ENCODE peak calls at places on chromosomes 11 and 22, in seven cellular contexts. F, T, Y, W, U, A and M are unnamed samples.
A peak's percentile ranks its signal among the peaks of the same experiment; 100 is the strongest.

GRCh38 chr22:26086359-26086758 is 82.9 kb upstream of the SEZ6L start:
- DNase-seq in U (no peak), T (no peak), A (no peak), Y (no peak), W (no peak), F (no peak), M (no peak)

GRCh38 chr11:64250875-64251721 is at the start of gene PLCB3:
- DNase-seq in U (peak; percentile 44), A (peak; percentile 69), W (peak; percentile 61), F (no peak), T (peak; percentile 65), Y (no peak), M (no peak)

GRCh38 chr11:128515086-128515485 is 72.3 kb downstream of the ETS1 start:
- DNase-seq in F (no peak), T (no peak), Y (peak; percentile 20), U (no peak), A (no peak), W (no peak), M (no peak)

GRCh38 chr22:20194681-20195593 is 44.1 kb upstream of the CCDC188 start:
- DNase-seq in T (no peak), A (no peak), Y (no peak), U (no peak), W (no peak), F (no peak), M (no peak)

GRCh38 chr11:9524001-9524400 is 49.5 kb upstream of the WEE1 start:
- DNase-seq in A (no peak), W (no peak), Y (no peak), F (no peak), U (no peak), T (no peak), M (no peak)

GRCh38 chr11:19822531-19822930 is 109.9 kb downstream of the NAV2 start:
- DNase-seq in U (no peak), T (no peak), W (no peak), A (no peak), F (no peak), Y (no peak), M (no peak)

GRCh38 chr22:20245577-20246367 is 22.3 kb downstream of the RTN4R start:
- DNase-seq in A (no peak), Y (no peak), U (no peak), T (no peak), W (no peak), F (no peak), M (no peak)

GRCh38 chr11:20127671-20128527 is 32.4 kb downstream of the DBX1 start:
- DNase-seq in W (peak; percentile 80), F (peak; percentile 48), Y (peak; percentile 64), U (peak; percentile 64), A (peak; percentile 71), T (peak; percentile 72), M (no peak)

GRCh38 chr11:18524248-18524647 is 2.5 kb downstream of the TSG101 start:
- DNase-seq in T (no peak), A (no peak), W (no peak), Y (no peak), F (no peak), U (no peak), M (no peak)

GRCh38 chr11:34188181-34188580 is 82.8 kb downstream of the NAT10 start:
- DNase-seq in U (no peak), F (no peak), T (no peak), W (no peak), A (no peak), Y (no peak), M (no peak)

GRCh38 chr11:862704-863388 is 20.2 kb downstream of the TSPAN4 start:
- DNase-seq in W (no peak), A (no peak), T (no peak), F (no peak), Y (no peak), U (no peak), M (no peak)
- H3K4me3 ChIP-seq in W (no peak overlapping the region), A (no peak overlapping the region), T (no peak overlapping the region), F (no peak overlapping the region), Y (no peak overlapping the region), U (no peak overlapping the region), M (no peak overlapping the region)

DNA sequence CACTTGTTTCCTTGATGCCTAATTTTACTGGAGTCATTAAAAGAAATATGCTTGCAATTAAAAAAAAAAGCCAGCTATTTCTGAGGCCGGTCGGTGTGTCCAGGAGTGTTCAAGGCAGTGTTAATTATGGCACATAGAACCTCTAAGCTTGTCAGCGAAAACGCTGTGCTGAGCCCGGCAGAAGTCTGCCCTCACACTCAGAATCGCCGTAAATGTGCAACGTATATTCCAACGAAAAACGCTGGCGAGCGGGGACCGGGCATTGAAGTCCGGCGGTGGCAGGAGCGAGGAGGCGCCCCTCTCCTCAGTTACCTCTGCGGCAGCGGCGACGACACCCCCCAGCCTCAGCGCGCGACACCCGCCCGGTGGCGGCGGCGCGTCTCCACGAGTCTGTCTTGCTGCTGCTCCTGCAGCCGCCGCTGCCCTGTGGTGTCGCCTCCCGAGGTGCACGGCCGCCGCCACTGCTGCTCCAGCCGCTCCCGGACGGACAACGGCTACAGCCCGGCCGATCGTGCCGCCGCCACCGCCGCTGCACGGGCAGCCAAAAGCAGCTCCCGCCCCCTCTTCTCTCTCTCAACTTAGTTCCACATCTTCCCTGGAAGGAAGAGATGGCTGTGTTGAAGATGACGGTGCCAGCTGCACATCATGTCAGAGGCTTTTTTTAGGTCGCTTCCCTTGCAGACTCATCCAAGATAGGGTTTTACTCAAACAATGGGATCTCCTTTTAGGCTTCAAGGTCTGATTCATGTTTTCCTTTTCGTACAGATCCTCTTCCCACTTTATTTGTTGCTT is 56.0 kb downstream of the JAM3 start:
- DNase-seq in A (peak; percentile 71), T (peak; percentile 66), U (peak; percentile 78), Y (peak; percentile 66), F (no peak), W (peak; percentile 49), M (no peak)
- H3K4me3 ChIP-seq in A (peak overlapping the region; percentile 61), T (peak overlapping the region; percentile 61), U (peak overlapping the region; percentile 78), Y (peak overlapping the region; percentile 42), F (peak overlapping the region; percentile 42), W (peak overlapping the region; percentile 57), M (peak overlapping the region; percentile 75)

GRCh38 chr11:103901656-103902055 is 134.8 kb upstream of the DDI1 start:
- DNase-seq in T (no peak), Y (no peak), W (peak; percentile 40), F (no peak), U (no peak), A (no peak), M (no peak)

GRCh38 chr11:103903005-103903404 is 133.4 kb upstream of the DDI1 start:
- DNase-seq in T (no peak), A (no peak), Y (no peak), U (no peak), W (no peak), F (no peak), M (no peak)

GRCh38 chr11:103903621-103904323 is 132.7 kb upstream of the DDI1 start:
- DNase-seq in U (no peak), W (no peak), F (no peak), A (no peak), Y (no peak), T (no peak), M (no peak)

GRCh38 chr11:103906291-103906850 is 130.1 kb upstream of the DDI1 start:
- DNase-seq in Y (no peak), W (no peak), T (no peak), U (no peak), F (no peak), A (no peak), M (no peak)

GRCh38 chr11:103904324-103904667 is 132.1 kb upstream of the DDI1 start:
- DNase-seq in U (no peak), Y (no peak), F (no peak), T (no peak), A (no peak), W (no peak), M (no peak)
- H3K4me3 ChIP-seq in U (no peak overlapping the region), Y (no peak overlapping the region), F (no peak overlapping the region), T (no peak overlapping the region), A (no peak overlapping the region), W (no peak overlapping the region), M (no peak overlapping the region)

GRCh38 chr22:37566329-37566837 is 6.1 kb downstream of the CDC42EP1 start:
- DNase-seq in W (no peak), T (no peak), Y (no peak), F (no peak), A (no peak), U (no peak), M (no peak)

GRCh38 chr22:37562049-37562784 is 1.9 kb downstream of the CDC42EP1 start:
- DNase-seq in Y (no peak), W (no peak), F (no peak), T (no peak), U (no peak), A (no peak), M (no peak)

GRCh38 chr22:37563153-37564081 is 3.1 kb downstream of the CDC42EP1 start:
- DNase-seq in T (peak; percentile 67), U (peak; percentile 96), W (peak; percentile 97), A (peak; percentile 42), F (peak; percentile 83), Y (peak; percentile 94), M (peak; percentile 85)

GRCh38 chr22:37565830-37566229 is 5.5 kb downstream of the CDC42EP1 start:
- DNase-seq in F (no peak), T (no peak), U (no peak), A (no peak), W (no peak), Y (no peak), M (no peak)

DNA sequence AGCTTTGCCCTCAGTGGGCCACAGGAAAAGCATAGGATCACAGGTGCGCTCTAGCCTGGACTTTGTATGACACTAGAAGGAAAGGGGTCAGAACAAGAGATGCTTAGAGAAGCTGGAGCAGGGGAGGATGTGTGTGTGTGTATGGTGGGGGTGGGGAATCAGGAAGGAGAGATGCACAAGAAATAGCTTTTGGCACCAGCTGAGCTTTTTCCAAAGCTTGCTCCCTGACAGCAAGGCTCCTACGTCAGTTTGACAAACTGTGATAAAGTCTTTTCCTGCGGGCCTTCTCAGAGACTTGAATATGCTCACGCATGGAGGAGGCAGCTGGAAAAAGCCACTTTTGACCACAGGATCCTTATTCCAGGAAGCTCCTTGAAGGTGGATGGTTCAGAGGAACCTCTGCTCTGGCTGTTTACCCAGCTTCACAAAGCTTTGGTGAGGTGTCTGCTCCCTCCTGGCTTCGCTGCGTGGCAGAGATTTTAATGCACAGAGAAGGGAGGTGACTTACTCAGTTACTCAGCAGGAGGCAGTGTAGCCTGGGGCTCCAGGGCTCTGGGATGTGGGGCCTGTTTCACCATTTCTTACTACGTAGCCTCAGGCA is 3.9 kb downstream of the CDC42EP1 start:
- DNase-seq in T (peak; percentile 76), W (peak; percentile 93), Y (peak; percentile 35), U (peak; percentile 83), F (no peak), A (no peak), M (no peak)
- H3K4me3 ChIP-seq in T (peak overlapping the region; percentile 70), W (peak overlapping the region; percentile 11), Y (no peak overlapping the region), U (peak overlapping the region; percentile 17), F (peak overlapping the region; percentile 90), A (peak overlapping the region; percentile 25), M (peak overlapping the region; percentile 5)

GRCh38 chr11:3231851-3232744 is at the start of gene MRGPRE:
- DNase-seq in W (no peak), T (peak; percentile 24), U (no peak), A (no peak), Y (peak; percentile 23), F (no peak), M (no peak)
- H3K4me3 ChIP-seq in W (no peak within 1 kb of the TSS), T (peak within 1 kb of the TSS; percentile 37), U (peak within 1 kb of the TSS; percentile 63), A (peak within 1 kb of the TSS; percentile 26), Y (no peak within 1 kb of the TSS), F (no peak within 1 kb of the TSS), M (peak within 1 kb of the TSS; percentile 58)